ENCODE peak calls at places on chromosomes 12 and 14, in seven cellular contexts. One of them, this sample, is unnamed.

GRCh38 chr12:12681061-12681765 is 14.8 kb downstream of the GPR19 start:
- DNase-seq in endothelial cell of umbilical vein: no peak
- DNase-seq in K562: no peak
- DNase-seq in GM12878: no peak
- DNase-seq in HCT116: no peak
- DNase-seq in H1: no peak
- DNase-seq in HepG2: no peak
- DNase-seq in this sample: no peak

GRCh38 chr12:39405580-39405979 is 37.3 kb downstream of the KIF21A start:
- DNase-seq in K562: no peak
- DNase-seq in HepG2: no peak
- DNase-seq in HCT116: no peak
- DNase-seq in endothelial cell of umbilical vein: no peak
- DNase-seq in H1: no peak
- DNase-seq in GM12878: peak; percentile 13
- DNase-seq in this sample: no peak

GRCh38 chr14:59582845-59583509 is 6.4 kb upstream of the CCDC175 start:
- DNase-seq in HepG2: no peak
- DNase-seq in endothelial cell of umbilical vein: no peak
- DNase-seq in HCT116: no peak
- DNase-seq in H1: peak; percentile 67
- DNase-seq in GM12878: no peak
- DNase-seq in K562: peak; percentile 13
- DNase-seq in this sample: no peak

GRCh38 chr12:111429760-111430417 is 24.2 kb downstream of the SH2B3 start:
- DNase-seq in GM12878: no peak
- DNase-seq in HCT116: no peak
- DNase-seq in H1: no peak
- DNase-seq in HepG2: no peak
- DNase-seq in endothelial cell of umbilical vein: peak; percentile 61
- DNase-seq in K562: no peak
- DNase-seq in this sample: no peak

GRCh38 chr14:102525213-102526143 is 15.9 kb upstream of the ANKRD9 start:
- DNase-seq in endothelial cell of umbilical vein: no peak
- DNase-seq in HepG2: peak; percentile 55
- DNase-seq in H1: no peak
- DNase-seq in K562: no peak
- DNase-seq in GM12878: peak; percentile 27
- DNase-seq in HCT116: peak; percentile 39
- DNase-seq in this sample: peak; percentile 91

GRCh38 chr14:90757452-90757851 is 58.8 kb downstream of the TTC7B start:
- DNase-seq in endothelial cell of umbilical vein: no peak
- DNase-seq in HepG2: no peak
- DNase-seq in GM12878: no peak
- DNase-seq in K562: no peak
- DNase-seq in HCT116: no peak
- DNase-seq in H1: no peak
- DNase-seq in this sample: no peak

GRCh38 chr14:100070310-100070709 is 5.1 kb downstream of the EVL start:
- DNase-seq in HepG2: no peak
- DNase-seq in GM12878: no peak
- DNase-seq in K562: no peak
- DNase-seq in endothelial cell of umbilical vein: no peak
- DNase-seq in H1: peak; percentile 41
- DNase-seq in HCT116: no peak
- DNase-seq in this sample: no peak

GRCh38 chr12:125187148-125187733 is 122.0 kb downstream of the AACS start:
- DNase-seq in endothelial cell of umbilical vein: no peak
- DNase-seq in HCT116: no peak
- DNase-seq in H1: peak; percentile 62
- DNase-seq in GM12878: no peak
- DNase-seq in HepG2: no peak
- DNase-seq in K562: no peak
- DNase-seq in this sample: no peak

GRCh38 chr14:100826371-100827139 is 637 bp downstream of the MEG3 start:
- DNase-seq in H1: no peak
- DNase-seq in HCT116: no peak
- DNase-seq in GM12878: no peak
- DNase-seq in endothelial cell of umbilical vein: peak; percentile 30
- DNase-seq in K562: no peak
- DNase-seq in HepG2: no peak
- DNase-seq in this sample: no peak

GRCh38 chr12:14567311-14568195 is at the start of gene PLBD1:
- DNase-seq in K562: peak; percentile 51
- DNase-seq in H1: peak; percentile 81
- DNase-seq in endothelial cell of umbilical vein: peak; percentile 8
- DNase-seq in HepG2: no peak
- DNase-seq in HCT116: no peak
- DNase-seq in GM12878: no peak
- DNase-seq in this sample: no peak

GRCh38 chr12:21941522-21942376 is 523 bp upstream of the ABCC9 start:
- DNase-seq in endothelial cell of umbilical vein: peak; percentile 20
- DNase-seq in HCT116: no peak
- DNase-seq in H1: peak; percentile 51
- DNase-seq in HepG2: no peak
- DNase-seq in GM12878: no peak
- DNase-seq in K562: no peak
- DNase-seq in this sample: no peak

GRCh38 chr14:43316427-43316826 is 1190.7 kb downstream of the FSCB start:
- DNase-seq in H1: no peak
- DNase-seq in endothelial cell of umbilical vein: no peak
- DNase-seq in HepG2: no peak
- DNase-seq in HCT116: no peak
- DNase-seq in GM12878: no peak
- DNase-seq in K562: no peak
- DNase-seq in this sample: no peak

GRCh38 chr12:94616217-94616729 is 34.1 kb downstream of the TMCC3 start:
- DNase-seq in endothelial cell of umbilical vein: peak; percentile 25
- DNase-seq in HCT116: no peak
- DNase-seq in H1: no peak
- DNase-seq in K562: peak; percentile 68
- DNase-seq in GM12878: no peak
- DNase-seq in HepG2: no peak
- DNase-seq in this sample: no peak

GRCh38 chr14:90523544-90523943 is 126.7 kb downstream of the CALM1 start:
- DNase-seq in HCT116: no peak
- DNase-seq in H1: no peak
- DNase-seq in endothelial cell of umbilical vein: no peak
- DNase-seq in GM12878: no peak
- DNase-seq in K562: no peak
- DNase-seq in HepG2: no peak
- DNase-seq in this sample: no peak

GRCh38 chr12:56350662-56351061 is 9.2 kb downstream of the STAT2 start:
- DNase-seq in HepG2: no peak
- DNase-seq in endothelial cell of umbilical vein: no peak
- DNase-seq in HCT116: no peak
- DNase-seq in GM12878: no peak
- DNase-seq in H1: no peak
- DNase-seq in K562: no peak
- DNase-seq in this sample: no peak

GRCh38 chr14:92897922-92898599 is 24.9 kb upstream of the CHGA start:
- DNase-seq in GM12878: no peak
- DNase-seq in H1: no peak
- DNase-seq in K562: no peak
- DNase-seq in HCT116: no peak
- DNase-seq in endothelial cell of umbilical vein: no peak
- DNase-seq in HepG2: no peak
- DNase-seq in this sample: no peak

GRCh38 chr14:65449647-65450046 is 37.1 kb downstream of the FUT8 start:
- DNase-seq in K562: no peak
- DNase-seq in GM12878: no peak
- DNase-seq in endothelial cell of umbilical vein: no peak
- DNase-seq in HCT116: no peak
- DNase-seq in H1: no peak
- DNase-seq in HepG2: no peak
- DNase-seq in this sample: no peak

GRCh38 chr14:21069388-21070082 is 569 bp upstream of the ARHGEF40 start:
- DNase-seq in HCT116: no peak
- DNase-seq in HepG2: peak; percentile 85
- DNase-seq in K562: no peak
- DNase-seq in GM12878: no peak
- DNase-seq in H1: peak; percentile 81
- DNase-seq in endothelial cell of umbilical vein: no peak
- DNase-seq in this sample: no peak

GRCh38 chr14:89912667-89913211 is 41.8 kb downstream of the EFCAB11 start:
- DNase-seq in endothelial cell of umbilical vein: peak; percentile 87
- DNase-seq in HCT116: no peak
- DNase-seq in GM12878: no peak
- DNase-seq in H1: no peak
- DNase-seq in HepG2: peak; percentile 59
- DNase-seq in K562: no peak
- DNase-seq in this sample: no peak

GRCh38 chr14:59274991-59275391 is 86.5 kb downstream of the DAAM1 start:
- DNase-seq in GM12878: peak; percentile 67
- DNase-seq in HCT116: no peak
- DNase-seq in endothelial cell of umbilical vein: no peak
- DNase-seq in H1: no peak
- DNase-seq in K562: no peak
- DNase-seq in HepG2: no peak
- DNase-seq in this sample: no peak

GRCh38 chr14:37988472-37988871 is 219.2 kb upstream of the SSTR1 start:
- DNase-seq in endothelial cell of umbilical vein: no peak
- DNase-seq in K562: no peak
- DNase-seq in GM12878: no peak
- DNase-seq in HCT116: no peak
- DNase-seq in HepG2: no peak
- DNase-seq in H1: no peak
- DNase-seq in this sample: no peak

GRCh38 chr12:46266869-46267617 is 1.8 kb downstream of the SLC38A1 start:
- DNase-seq in K562: no peak
- DNase-seq in HepG2: peak; percentile 56
- DNase-seq in H1: peak; percentile 66
- DNase-seq in endothelial cell of umbilical vein: peak; percentile 78
- DNase-seq in GM12878: no peak
- DNase-seq in HCT116: no peak
- DNase-seq in this sample: no peak

GRCh38 chr12:66387067-66387466 is 84.8 kb downstream of the HELB start:
- DNase-seq in HCT116: no peak
- DNase-seq in K562: no peak
- DNase-seq in H1: no peak
- DNase-seq in HepG2: no peak
- DNase-seq in endothelial cell of umbilical vein: no peak
- DNase-seq in GM12878: no peak
- DNase-seq in this sample: no peak

GRCh38 chr12:50387972-50388478 is 8.4 kb downstream of the FAM186A start:
- DNase-seq in HCT116: no peak
- DNase-seq in K562: no peak
- DNase-seq in HepG2: peak; percentile 57
- DNase-seq in GM12878: no peak
- DNase-seq in H1: peak; percentile 45
- DNase-seq in endothelial cell of umbilical vein: no peak
- DNase-seq in this sample: no peak

GRCh38 chr12:124713436-124714082 is 146.1 kb upstream of the NCOR2 start:
- DNase-seq in H1: no peak
- DNase-seq in endothelial cell of umbilical vein: peak; percentile 96
- DNase-seq in K562: no peak
- DNase-seq in HepG2: no peak
- DNase-seq in GM12878: peak; percentile 93
- DNase-seq in HCT116: no peak
- DNase-seq in this sample: no peak

GRCh38 chr12:6935551-6936377 is 7.9 kb upstream of the RNU7-1 start:
- DNase-seq in endothelial cell of umbilical vein: no peak
- DNase-seq in K562: no peak
- DNase-seq in GM12878: no peak
- DNase-seq in HCT116: no peak
- DNase-seq in HepG2: no peak
- DNase-seq in H1: no peak
- DNase-seq in this sample: no peak
- H3K9ac ChIP-seq in endothelial cell of umbilical vein: peak overlapping the region; percentile 1
- H3K9ac ChIP-seq in K562: peak overlapping the region; percentile 68
- H3K9ac ChIP-seq in GM12878: no peak overlapping the region
- H3K9ac ChIP-seq in HCT116: no peak overlapping the region
- H3K9ac ChIP-seq in HepG2: no peak overlapping the region
- H3K9ac ChIP-seq in H1: no peak overlapping the region
- H3K9ac ChIP-seq in this sample: no peak overlapping the region

GRCh38 chr14:36649872-36650650 is 11.6 kb upstream of the PAX9 start:
- DNase-seq in HepG2: no peak
- DNase-seq in HCT116: no peak
- DNase-seq in endothelial cell of umbilical vein: no peak
- DNase-seq in GM12878: no peak
- DNase-seq in H1: no peak
- DNase-seq in K562: no peak
- DNase-seq in this sample: no peak
- TF ChIP-seq EZH2 in HepG2: no peak
- TF ChIP-seq EZH2 in HCT116: no peak
- TF ChIP-seq EZH2 in endothelial cell of umbilical vein: no peak
- TF ChIP-seq EZH2 in GM12878: no peak
- TF ChIP-seq EZH2 in H1: no peak
- TF ChIP-seq EZH2 in K562: no peak
- TF ChIP-seq EZH2 in this sample: no peak

GRCh38 chr12:1471224-1471623 is 123.2 kb downstream of the FBXL14 start:
- DNase-seq in HepG2: no peak
- DNase-seq in H1: no peak
- DNase-seq in HCT116: no peak
- DNase-seq in endothelial cell of umbilical vein: no peak
- DNase-seq in K562: no peak
- DNase-seq in GM12878: no peak
- DNase-seq in this sample: no peak

GRCh38 chr12:1473418-1473817 is 121.0 kb downstream of the FBXL14 start:
- DNase-seq in K562: no peak
- DNase-seq in endothelial cell of umbilical vein: peak; percentile 6
- DNase-seq in GM12878: no peak
- DNase-seq in HCT116: no peak
- DNase-seq in H1: no peak
- DNase-seq in HepG2: no peak
- DNase-seq in this sample: no peak

GRCh38 chr12:1474059-1474537 is 120.3 kb downstream of the FBXL14 start:
- DNase-seq in HepG2: peak; percentile 20
- DNase-seq in endothelial cell of umbilical vein: peak; percentile 87
- DNase-seq in K562: no peak
- DNase-seq in H1: no peak
- DNase-seq in GM12878: no peak
- DNase-seq in HCT116: peak; percentile 65
- DNase-seq in this sample: no peak

GRCh38 chr12:1470051-1470450 is 124.3 kb downstream of the FBXL14 start:
- DNase-seq in endothelial cell of umbilical vein: peak; percentile 9
- DNase-seq in GM12878: no peak
- DNase-seq in HepG2: no peak
- DNase-seq in K562: no peak
- DNase-seq in H1: no peak
- DNase-seq in HCT116: no peak
- DNase-seq in this sample: no peak

GRCh38 chr12:1474567-1475153 is 119.7 kb downstream of the FBXL14 start:
- DNase-seq in endothelial cell of umbilical vein: peak; percentile 86
- DNase-seq in K562: no peak
- DNase-seq in GM12878: no peak
- DNase-seq in HepG2: no peak
- DNase-seq in HCT116: peak; percentile 43
- DNase-seq in H1: no peak
- DNase-seq in this sample: no peak
- TF ChIP-seq POLR2AphosphoS5 in endothelial cell of umbilical vein: no peak
- TF ChIP-seq POLR2AphosphoS5 in K562: no peak
- TF ChIP-seq POLR2AphosphoS5 in GM12878: no peak
- TF ChIP-seq POLR2AphosphoS5 in HepG2: no peak
- TF ChIP-seq POLR2AphosphoS5 in HCT116: no peak
- TF ChIP-seq POLR2AphosphoS5 in H1: no peak
- TF ChIP-seq POLR2AphosphoS5 in this sample: no peak

DNA sequence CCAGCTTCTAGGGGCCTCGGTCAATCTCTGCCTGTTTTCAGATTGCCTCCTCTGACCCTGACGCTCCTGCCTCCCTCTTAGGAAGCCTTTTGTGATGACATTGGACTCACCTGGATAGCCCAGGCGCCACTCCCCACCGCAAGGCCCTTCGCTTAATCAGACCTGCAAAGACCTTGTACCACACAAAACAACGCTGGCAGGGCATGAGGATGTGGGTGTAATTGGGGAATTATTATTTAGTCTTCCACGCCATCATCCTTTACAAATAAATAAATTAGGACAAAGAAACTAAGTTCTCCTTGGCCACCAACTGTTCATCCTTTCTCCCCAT is 7.7 kb upstream of the VPS37B start:
- DNase-seq in endothelial cell of umbilical vein: no peak
- DNase-seq in GM12878: no peak
- DNase-seq in HepG2: no peak
- DNase-seq in HCT116: no peak
- DNase-seq in H1: no peak
- DNase-seq in K562: no peak
- DNase-seq in this sample: no peak
- H3K9ac ChIP-seq in endothelial cell of umbilical vein: no peak overlapping the region
- H3K9ac ChIP-seq in GM12878: no peak overlapping the region
- H3K9ac ChIP-seq in HepG2: no peak overlapping the region
- H3K9ac ChIP-seq in HCT116: no peak overlapping the region
- H3K9ac ChIP-seq in H1: no peak overlapping the region
- H3K9ac ChIP-seq in K562: peak overlapping the region; percentile 27
- H3K9ac ChIP-seq in this sample: no peak overlapping the region